ENCODE peak calls at places on chromosomes 2 and 18, in five cellular contexts. S, G, H, E and W are unnamed samples.
A peak's percentile ranks its signal among the peaks of the same experiment; 100 is the strongest.

GRCh38 chr2:56297671-56298070 is 113.9 kb downstream of the CCDC85A start:
- DNase-seq in H (no peak), S (no peak), G (no peak), E (no peak), W (no peak)

GRCh38 chr2:157324331-157324843 is 1.2 kb downstream of the ERMN start:
- DNase-seq in G (no peak), H (no peak), S (no peak), E (no peak), W (no peak)

GRCh38 chr2:204743368-204743960 is 198.2 kb downstream of the PARD3B start:
- DNase-seq in G (no peak), H (no peak), S (no peak), E (no peak), W (no peak)

GRCh38 chr2:226956659-226957058 is 120.8 kb downstream of the RHBDD1 start:
- DNase-seq in G (no peak), E (no peak), S (no peak), H (no peak), W (peak; percentile 69)

GRCh38 chr18:37144921-37145320 is 316.0 kb downstream of the KIAA1328 start:
- DNase-seq in H (no peak), E (no peak), S (no peak), G (no peak), W (no peak)

GRCh38 chr18:53025247-53025646 is 685.2 kb downstream of the DCC start:
- DNase-seq in E (no peak), H (no peak), G (no peak), S (no peak), W (no peak)

GRCh38 chr18:23631312-23631711 is 31.4 kb downstream of the ANKRD29 start:
- DNase-seq in S (no peak), G (no peak), E (no peak), H (no peak), W (no peak)

GRCh38 chr18:48987821-48988220 is 37.1 kb upstream of the SMAD7 start:
- DNase-seq in G (peak; percentile 23), H (no peak), E (no peak), S (peak; percentile 42), W (no peak)

GRCh38 chr2:150327546-150328495 is 159.6 kb downstream of the RND3 start:
- DNase-seq in S (peak; percentile 42), E (no peak), G (peak; percentile 69), H (no peak), W (no peak)

GRCh38 chr2:172273910-172274571 is 153.3 kb upstream of the ITGA6 start:
- DNase-seq in H (no peak), E (no peak), S (no peak), G (no peak), W (no peak)

GRCh38 chr2:109174214-109174613 is 45.2 kb downstream of the SH3RF3 start:
- DNase-seq in G (no peak), S (no peak), H (no peak), E (no peak), W (no peak)

GRCh38 chr2:185306119-185306518 is 432.5 kb upstream of the FSIP2 start:
- DNase-seq in E (no peak), G (no peak), H (no peak), S (no peak), W (no peak)

GRCh38 chr2:229273384-229274338 is 2.6 kb upstream of the PID1 start:
- DNase-seq in G (peak; percentile 62), H (no peak), S (peak; percentile 91), E (peak; percentile 71), W (peak; percentile 88)

GRCh38 chr2:6254446-6254845 is 562.3 kb downstream of the SOX11 start:
- DNase-seq in G (no peak), E (no peak), S (no peak), H (no peak), W (no peak)

GRCh38 chr18:62436636-62437519 is 85.9 kb upstream of the ZCCHC2 start:
- DNase-seq in E (no peak), H (no peak), S (no peak), G (no peak), W (no peak)

GRCh38 chr2:230640540-230641011 is 72.1 kb upstream of the CAB39 start:
- DNase-seq in S (no peak), G (no peak), H (no peak), E (no peak), W (no peak)

GRCh38 chr18:22493255-22493654 is 75.5 kb upstream of the CTAGE1 start:
- DNase-seq in E (no peak), H (no peak), S (no peak), G (no peak), W (no peak)